ENCODE peak calls at places on chromosomes 5 and 9, in six cellular contexts. One of them, this sample, is unnamed.
A peak's percentile ranks its signal among the peaks of the same experiment; 100 is the strongest.

GRCh38 chr9:125852386-125852785 is 105.2 kb downstream of the PBX3 start:
- DNase-seq in A549: no peak
- DNase-seq in K562: no peak
- DNase-seq in SK-N-SH: no peak
- DNase-seq in HepG2: peak; percentile 26
- DNase-seq in GM12878: no peak
- DNase-seq in this sample: no peak

GRCh38 chr9:113012492-113012891 is 500 bp upstream of the ZNF883 start:
- DNase-seq in K562: peak; percentile 15
- DNase-seq in SK-N-SH: peak; percentile 37
- DNase-seq in HepG2: no peak
- DNase-seq in A549: no peak
- DNase-seq in GM12878: no peak
- DNase-seq in this sample: no peak

GRCh38 chr9:114031037-114031436 is 47.1 kb downstream of the AMBP start:
- DNase-seq in HepG2: no peak
- DNase-seq in GM12878: no peak
- DNase-seq in K562: no peak
- DNase-seq in A549: no peak
- DNase-seq in SK-N-SH: no peak
- DNase-seq in this sample: no peak

GRCh38 chr9:105828596-105829213 is 134.4 kb downstream of the TMEM38B start:
- DNase-seq in SK-N-SH: no peak
- DNase-seq in A549: no peak
- DNase-seq in HepG2: no peak
- DNase-seq in K562: no peak
- DNase-seq in GM12878: no peak
- DNase-seq in this sample: no peak

GRCh38 chr5:33795532-33795931 is 96.3 kb downstream of the ADAMTS12 start:
- DNase-seq in K562: no peak
- DNase-seq in SK-N-SH: no peak
- DNase-seq in A549: no peak
- DNase-seq in GM12878: no peak
- DNase-seq in HepG2: no peak
- DNase-seq in this sample: no peak

GRCh38 chr5:13746026-13746425 is 198.5 kb downstream of the DNAH5 start:
- DNase-seq in GM12878: no peak
- DNase-seq in SK-N-SH: no peak
- DNase-seq in A549: no peak
- DNase-seq in K562: no peak
- DNase-seq in HepG2: no peak
- DNase-seq in this sample: peak; percentile 49

GRCh38 chr9:2241875-2242741 is 227.0 kb downstream of the SMARCA2 start:
- DNase-seq in A549: peak; percentile 57
- DNase-seq in HepG2: peak; percentile 51
- DNase-seq in SK-N-SH: peak; percentile 86
- DNase-seq in K562: peak; percentile 73
- DNase-seq in GM12878: no peak
- DNase-seq in this sample: peak; percentile 88

GRCh38 chr5:135714126-135714894 is 120.2 kb upstream of the SLC25A48 start:
- DNase-seq in SK-N-SH: no peak
- DNase-seq in A549: no peak
- DNase-seq in GM12878: no peak
- DNase-seq in K562: no peak
- DNase-seq in HepG2: no peak
- DNase-seq in this sample: no peak

GRCh38 chr9:74666625-74667316 is 169.6 kb downstream of the RORB start:
- DNase-seq in SK-N-SH: no peak
- DNase-seq in K562: no peak
- DNase-seq in GM12878: no peak
- DNase-seq in HepG2: no peak
- DNase-seq in A549: no peak
- DNase-seq in this sample: peak; percentile 40

GRCh38 chr5:44638286-44638869 is 170.4 kb upstream of the MRPS30 start:
- DNase-seq in HepG2: no peak
- DNase-seq in SK-N-SH: no peak
- DNase-seq in GM12878: no peak
- DNase-seq in K562: no peak
- DNase-seq in A549: no peak
- DNase-seq in this sample: no peak
- TF ChIP-seq SMC3 in HepG2: no peak
- TF ChIP-seq SMC3 in SK-N-SH: no peak
- TF ChIP-seq SMC3 in GM12878: no peak
- TF ChIP-seq SMC3 in K562: no peak
- TF ChIP-seq SMC3 in A549: no peak
- TF ChIP-seq SMC3 in this sample: no peak

GRCh38 chr5:52787600-52788504 is at the start of the genes ITGA1 and PELO:
- DNase-seq in HepG2: peak; percentile 86
- DNase-seq in K562: no peak
- DNase-seq in GM12878: no peak
- DNase-seq in A549: peak; percentile 68
- DNase-seq in SK-N-SH: peak; percentile 87
- DNase-seq in this sample: peak; percentile 81
- TF ChIP-seq SMC3 in HepG2: peak; percentile 3
- TF ChIP-seq SMC3 in K562: no peak
- TF ChIP-seq SMC3 in GM12878: no peak
- TF ChIP-seq SMC3 in A549: no peak
- TF ChIP-seq SMC3 in SK-N-SH: peak; percentile 46
- TF ChIP-seq SMC3 in this sample: peak; percentile 4

GRCh38 chr9:127505396-127506116 is 54.2 kb downstream of the LRSAM1 start:
- DNase-seq in K562: peak; percentile 53
- DNase-seq in GM12878: no peak
- DNase-seq in HepG2: peak; percentile 35
- DNase-seq in SK-N-SH: peak; percentile 83
- DNase-seq in A549: peak; percentile 62
- DNase-seq in this sample: no peak
- TF ChIP-seq SMC3 in K562: peak; percentile 74
- TF ChIP-seq SMC3 in GM12878: peak; percentile 74
- TF ChIP-seq SMC3 in HepG2: peak; percentile 27
- TF ChIP-seq SMC3 in SK-N-SH: peak; percentile 62
- TF ChIP-seq SMC3 in A549: peak; percentile 79
- TF ChIP-seq SMC3 in this sample: peak; percentile 55

DNA sequence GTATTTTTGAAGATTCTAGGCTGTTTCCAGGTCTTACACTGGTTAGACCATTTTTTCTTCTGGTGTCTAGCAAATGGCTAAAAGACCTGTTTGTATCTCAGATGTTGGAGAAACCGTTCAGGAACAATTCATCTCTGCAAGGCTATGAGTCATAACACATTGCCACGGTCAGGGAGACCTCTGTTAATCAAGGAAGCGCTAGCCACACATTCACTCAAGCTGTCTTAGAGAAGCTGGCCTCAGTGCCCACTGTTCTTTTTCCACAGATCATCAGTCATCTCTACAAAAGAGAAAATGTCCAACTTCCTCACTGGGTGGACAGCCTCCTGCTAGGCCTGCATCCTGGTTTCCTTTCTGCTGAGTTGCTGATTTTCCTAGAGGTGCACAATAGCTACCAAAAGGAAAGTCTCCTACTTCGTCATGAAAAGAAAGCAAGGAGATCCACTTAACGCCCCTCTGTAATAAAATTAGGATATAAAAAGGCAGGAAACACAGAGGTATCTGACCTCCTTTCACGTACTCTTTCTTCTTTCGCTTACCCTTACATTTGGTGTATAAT is 360.4 kb downstream of the BNC2 start:
- DNase-seq in GM12878: no peak
- DNase-seq in SK-N-SH: no peak
- DNase-seq in HepG2: no peak
- DNase-seq in K562: no peak
- DNase-seq in A549: no peak
- DNase-seq in this sample: peak; percentile 81
- TF ChIP-seq SMC3 in GM12878: no peak
- TF ChIP-seq SMC3 in SK-N-SH: no peak
- TF ChIP-seq SMC3 in HepG2: no peak
- TF ChIP-seq SMC3 in K562: no peak
- TF ChIP-seq SMC3 in A549: no peak
- TF ChIP-seq SMC3 in this sample: no peak

GRCh38 chr5:74082504-74082903 is 456.5 kb downstream of the ARHGEF28 start:
- DNase-seq in A549: no peak
- DNase-seq in SK-N-SH: no peak
- DNase-seq in GM12878: no peak
- DNase-seq in K562: no peak
- DNase-seq in HepG2: no peak
- DNase-seq in this sample: no peak

GRCh38 chr5:74085186-74085585 is 459.2 kb downstream of the ARHGEF28 start:
- DNase-seq in SK-N-SH: no peak
- DNase-seq in HepG2: no peak
- DNase-seq in K562: peak; percentile 9
- DNase-seq in GM12878: no peak
- DNase-seq in A549: no peak
- DNase-seq in this sample: no peak

GRCh38 chr5:74085782-74086181 is 459.8 kb downstream of the ARHGEF28 start:
- DNase-seq in SK-N-SH: no peak
- DNase-seq in GM12878: no peak
- DNase-seq in HepG2: no peak
- DNase-seq in A549: no peak
- DNase-seq in K562: no peak
- DNase-seq in this sample: no peak

GRCh38 chr5:74081126-74081525 is 455.1 kb downstream of the ARHGEF28 start:
- DNase-seq in GM12878: no peak
- DNase-seq in K562: no peak
- DNase-seq in HepG2: no peak
- DNase-seq in SK-N-SH: no peak
- DNase-seq in A549: no peak
- DNase-seq in this sample: no peak

GRCh38 chr5:74083096-74083495 is 457.1 kb downstream of the ARHGEF28 start:
- DNase-seq in HepG2: no peak
- DNase-seq in SK-N-SH: no peak
- DNase-seq in A549: no peak
- DNase-seq in GM12878: no peak
- DNase-seq in K562: no peak
- DNase-seq in this sample: no peak
- TF ChIP-seq SMC3 in HepG2: no peak
- TF ChIP-seq SMC3 in SK-N-SH: no peak
- TF ChIP-seq SMC3 in A549: no peak
- TF ChIP-seq SMC3 in GM12878: no peak
- TF ChIP-seq SMC3 in K562: no peak
- TF ChIP-seq SMC3 in this sample: no peak

GRCh38 chr9:129172816-129173215 is 5.2 kb downstream of the IER5L start:
- DNase-seq in HepG2: no peak
- DNase-seq in GM12878: no peak
- DNase-seq in K562: no peak
- DNase-seq in SK-N-SH: no peak
- DNase-seq in A549: no peak
- DNase-seq in this sample: no peak
- TF ChIP-seq SMC3 in HepG2: no peak
- TF ChIP-seq SMC3 in GM12878: no peak
- TF ChIP-seq SMC3 in K562: no peak
- TF ChIP-seq SMC3 in SK-N-SH: no peak
- TF ChIP-seq SMC3 in A549: no peak
- TF ChIP-seq SMC3 in this sample: no peak

GRCh38 chr5:147558131-147558730 is 48.4 kb upstream of the DPYSL3 start:
- DNase-seq in GM12878: no peak
- DNase-seq in HepG2: no peak
- DNase-seq in K562: no peak
- DNase-seq in SK-N-SH: no peak
- DNase-seq in A549: no peak
- DNase-seq in this sample: peak; percentile 28

GRCh38 chr5:147559725-147560124 is 49.9 kb upstream of the DPYSL3 start:
- DNase-seq in A549: no peak
- DNase-seq in SK-N-SH: no peak
- DNase-seq in GM12878: no peak
- DNase-seq in HepG2: no peak
- DNase-seq in K562: no peak
- DNase-seq in this sample: no peak

GRCh38 chr5:147561435-147561834 is 51.6 kb upstream of the DPYSL3 start:
- DNase-seq in HepG2: no peak
- DNase-seq in SK-N-SH: no peak
- DNase-seq in K562: no peak
- DNase-seq in GM12878: no peak
- DNase-seq in A549: no peak
- DNase-seq in this sample: no peak

GRCh38 chr5:147560982-147561381 is 51.1 kb upstream of the DPYSL3 start:
- DNase-seq in HepG2: no peak
- DNase-seq in GM12878: no peak
- DNase-seq in A549: no peak
- DNase-seq in K562: no peak
- DNase-seq in SK-N-SH: no peak
- DNase-seq in this sample: no peak

DNA sequence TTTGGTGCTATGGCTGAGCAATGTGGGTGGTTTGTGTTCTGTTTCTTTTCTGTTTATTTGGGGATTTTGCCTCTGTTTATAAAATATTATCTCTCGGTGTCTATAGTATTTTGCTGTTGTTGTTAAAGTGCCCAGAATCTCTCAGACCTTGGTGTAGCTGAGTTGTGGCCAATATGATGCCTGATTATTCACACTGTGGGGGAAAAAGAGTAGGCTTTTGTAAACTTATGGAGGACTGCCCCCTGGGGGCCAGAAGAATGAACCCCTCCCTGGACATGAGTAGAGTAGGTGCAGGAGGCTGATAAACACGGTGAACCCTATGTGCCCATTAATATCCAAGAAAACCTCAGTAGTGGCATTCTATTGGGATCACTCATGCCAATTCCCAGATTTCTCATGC is 49.0 kb upstream of the DPYSL3 start:
- DNase-seq in HepG2: no peak
- DNase-seq in K562: no peak
- DNase-seq in A549: peak; percentile 25
- DNase-seq in SK-N-SH: peak; percentile 66
- DNase-seq in GM12878: no peak
- DNase-seq in this sample: peak; percentile 81
- TF ChIP-seq SMC3 in HepG2: no peak
- TF ChIP-seq SMC3 in K562: no peak
- TF ChIP-seq SMC3 in A549: peak; percentile 59
- TF ChIP-seq SMC3 in SK-N-SH: peak; percentile 90
- TF ChIP-seq SMC3 in GM12878: peak; percentile 66
- TF ChIP-seq SMC3 in this sample: peak; percentile 97

GRCh38 chr5:9714187-9714586 is 84.0 kb upstream of the TAS2R1 start:
- DNase-seq in HepG2: no peak
- DNase-seq in A549: no peak
- DNase-seq in SK-N-SH: peak; percentile 78
- DNase-seq in K562: no peak
- DNase-seq in GM12878: no peak
- DNase-seq in this sample: peak; percentile 42
- TF ChIP-seq SMC3 in HepG2: no peak
- TF ChIP-seq SMC3 in A549: no peak
- TF ChIP-seq SMC3 in SK-N-SH: peak; percentile 6
- TF ChIP-seq SMC3 in K562: no peak
- TF ChIP-seq SMC3 in GM12878: no peak
- TF ChIP-seq SMC3 in this sample: no peak

DNA sequence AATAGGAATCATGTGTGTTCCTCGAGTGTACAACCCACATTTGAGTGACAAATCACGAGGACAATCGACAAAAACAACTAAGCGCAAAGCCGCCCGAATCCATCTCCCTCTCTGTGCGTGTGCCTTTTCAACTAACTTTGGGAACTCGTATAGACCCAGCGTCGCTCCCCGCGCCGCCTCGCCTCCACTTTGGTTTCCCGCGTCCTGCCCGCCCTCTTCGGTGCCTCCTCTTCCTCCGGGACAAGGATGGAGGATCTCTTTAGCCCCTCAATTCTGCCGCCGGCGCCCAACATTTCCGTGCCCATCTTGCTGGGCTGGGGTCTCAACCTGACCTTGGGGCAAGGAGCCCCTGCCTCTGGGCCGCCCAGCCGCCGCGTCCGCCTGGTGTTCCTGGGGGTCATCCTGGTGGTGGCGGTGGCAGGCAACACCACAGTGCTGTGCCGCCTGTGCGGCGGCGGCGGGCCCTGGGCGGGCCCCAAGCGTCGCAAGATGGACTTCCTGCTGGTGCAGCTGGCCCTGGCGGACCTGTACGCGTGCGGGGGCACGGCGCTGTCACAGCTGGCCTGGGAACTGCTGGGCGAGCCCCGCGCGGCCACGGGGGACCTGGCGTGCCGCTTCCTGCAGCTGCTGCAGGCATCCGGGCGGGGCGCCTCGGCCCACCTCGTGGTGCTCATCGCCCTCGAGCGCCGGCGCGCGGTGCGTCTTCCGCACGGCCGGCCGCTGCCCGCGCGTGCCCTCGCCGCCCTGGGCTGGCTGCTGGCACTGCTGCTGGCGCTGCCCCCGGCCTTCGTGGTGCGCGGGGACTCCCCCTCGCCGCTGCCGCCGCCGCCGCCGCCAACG is at the start of gene GPR150:
- DNase-seq in K562: no peak
- DNase-seq in HepG2: peak; percentile 15
- DNase-seq in A549: peak; percentile 36
- DNase-seq in GM12878: no peak
- DNase-seq in SK-N-SH: peak; percentile 87
- DNase-seq in this sample: peak; percentile 37
- TF ChIP-seq SMC3 in K562: no peak
- TF ChIP-seq SMC3 in HepG2: no peak
- TF ChIP-seq SMC3 in A549: no peak
- TF ChIP-seq SMC3 in GM12878: no peak
- TF ChIP-seq SMC3 in SK-N-SH: no peak
- TF ChIP-seq SMC3 in this sample: no peak